ENCODE peak calls at places on chromosomes 1 and 21, in nine cellular contexts. J, D, I, H, N, X, Z, P and A are unnamed samples.

GRCh38 chr1:55212349-55213028 is 2.7 kb downstream of the USP24 start:
- DNase-seq in J (no peak), D (no peak), I (peak), H (no peak), N (no peak), X (no peak), Z (no peak), P (no peak), A (no peak)

GRCh38 chr21:29164330-29164942 is 34.0 kb downstream of the MAP3K7CL start:
- DNase-seq in J (no peak), D (no peak), I (peak), H (no peak), N (no peak), X (peak), Z (no peak), P (no peak), A (peak)

GRCh38 chr1:192529031-192529755 is 46.4 kb upstream of the RGS1 start:
- DNase-seq in J (no peak), D (no peak), I (no peak), H (no peak), N (no peak), X (no peak), Z (no peak), P (no peak), A (peak)

GRCh38 chr1:89995595-89996397 is 886 bp downstream of the ZNF326 start:
- DNase-seq in J (no peak), D (no peak), I (peak), H (no peak), N (no peak), X (no peak), Z (no peak), P (no peak), A (no peak)

GRCh38 chr1:89633745-89634625 is 1.1 kb downstream of the LRRC8C start:
- DNase-seq in J (no peak), D (no peak), I (peak), H (no peak), N (no peak), X (peak), Z (no peak), P (no peak), A (peak)

GRCh38 chr1:151790940-151791651 is 796 bp upstream of the TDRKH start:
- DNase-seq in J (no peak), D (no peak), I (peak), H (peak), N (no peak), X (peak), Z (peak), P (no peak), A (no peak)

GRCh38 chr1:153679337-153680119 is 1.0 kb downstream of the NPR1 start:
- DNase-seq in J (peak), D (no peak), I (no peak), H (peak), N (peak), X (peak), Z (peak), P (no peak), A (no peak)

GRCh38 chr1:224781800-224782199 is 147.7 kb upstream of the DNAH14 start:
- DNase-seq in J (no peak), D (no peak), I (no peak), H (no peak), N (no peak), X (peak), Z (no peak), P (no peak), A (no peak)

GRCh38 chr1:37845781-37846180 is 13.6 kb downstream of the MTF1 start:
- DNase-seq in J (no peak), D (no peak), I (no peak), H (no peak), N (no peak), X (no peak), Z (no peak), P (no peak), A (no peak)

GRCh38 chr21:42988234-42988965 is 14.0 kb downstream of the PKNOX1 start:
- DNase-seq in J (no peak), D (no peak), I (no peak), H (no peak), N (no peak), X (no peak), Z (no peak), P (no peak), A (peak)

GRCh38 chr1:25120286-25120685 is 112.0 kb downstream of the SYF2 start:
- DNase-seq in J (no peak), D (no peak), I (no peak), H (no peak), N (no peak), X (no peak), Z (no peak), P (no peak), A (no peak)

GRCh38 chr1:36342426-36343185 is 19.2 kb upstream of the EVA1B start:
- DNase-seq in J (no peak), D (peak), I (peak), H (peak), N (peak), X (peak), Z (no peak), P (peak), A (peak)

GRCh38 chr1:229140018-229140417 is 130.9 kb upstream of the RAB4A start:
- DNase-seq in J (no peak), D (no peak), I (no peak), H (no peak), N (no peak), X (no peak), Z (no peak), P (no peak), A (no peak)

GRCh38 chr1:39701092-39701460 is 9.8 kb upstream of the HPCAL4 start:
- DNase-seq in J (peak), D (no peak), I (peak), H (peak), N (no peak), X (peak), Z (no peak), P (no peak), A (no peak)

GRCh38 chr1:7481194-7481593 is 289.9 kb upstream of the VAMP3 start:
- DNase-seq in J (no peak), D (no peak), I (no peak), H (no peak), N (no peak), X (no peak), Z (no peak), P (no peak), A (no peak)

GRCh38 chr1:19081218-19081893 is 124.9 kb upstream of the IFFO2 start:
- DNase-seq in J (no peak), D (no peak), I (peak), H (no peak), N (peak), X (peak), Z (no peak), P (no peak), A (no peak)

GRCh38 chr1:190940951-190941350 is 463.3 kb upstream of the BRINP3 start:
- DNase-seq in J (no peak), D (no peak), I (no peak), H (no peak), N (no peak), X (no peak), Z (no peak), P (no peak), A (no peak)

GRCh38 chr1:214604543-214604942 is 1.5 kb downstream of the CENPF start:
- DNase-seq in J (no peak), D (no peak), I (peak), H (no peak), N (no peak), X (no peak), Z (no peak), P (no peak), A (peak)

GRCh38 chr1:156488566-156489165 is 11.9 kb downstream of the MEF2D start:
- DNase-seq in J (no peak), D (no peak), I (peak), H (no peak), N (no peak), X (no peak), Z (no peak), P (no peak), A (no peak)

GRCh38 chr1:109502368-109502851 is 7.1 kb downstream of the AMIGO1 start:
- DNase-seq in J (no peak), D (no peak), I (no peak), H (no peak), N (no peak), X (no peak), Z (no peak), P (no peak), A (no peak)

GRCh38 chr1:179938752-179939151 is 15.9 kb upstream of the CEP350 start:
- DNase-seq in J (no peak), D (no peak), I (peak), H (no peak), N (no peak), X (peak), Z (no peak), P (no peak), A (no peak)

GRCh38 chr1:31531177-31532000 is 44.9 kb upstream of the TINAGL1 start:
- DNase-seq in J (no peak), D (no peak), I (peak), H (no peak), N (no peak), X (no peak), Z (no peak), P (no peak), A (peak)

GRCh38 chr1:215566556-215567490 is at the start of gene KCTD3:
- DNase-seq in J (peak), D (peak), I (peak), H (peak), N (peak), X (peak), Z (no peak), P (peak), A (peak)

GRCh38 chr21:43283136-43283924 is 114.5 kb downstream of the CRYAA start:
- DNase-seq in J (no peak), D (no peak), I (no peak), H (no peak), N (peak), X (no peak), Z (no peak), P (peak), A (no peak)

GRCh38 chr1:5477716-5478115 is 514.5 kb downstream of the NPHP4 start:
- DNase-seq in J (no peak), D (no peak), I (no peak), H (no peak), N (no peak), X (no peak), Z (no peak), P (no peak), A (no peak)

GRCh38 chr21:44090332-44090731 is 16.9 kb upstream of the PWP2 start:
- DNase-seq in J (peak), D (peak), I (no peak), H (no peak), N (no peak), X (no peak), Z (no peak), P (no peak), A (no peak)

GRCh38 chr1:226788965-226789364 is 49.9 kb upstream of the ITPKB start:
- DNase-seq in J (no peak), D (no peak), I (no peak), H (no peak), N (no peak), X (no peak), Z (no peak), P (no peak), A (no peak)

GRCh38 chr1:185733818-185734709 is at the start of gene HMCN1:
- DNase-seq in J (peak), D (peak), I (peak), H (peak), N (peak), X (peak), Z (peak), P (peak), A (peak)

GRCh38 chr1:26452459-26453183 is 19.6 kb upstream of the HMGN2 start:
- DNase-seq in J (no peak), D (no peak), I (no peak), H (no peak), N (no peak), X (no peak), Z (no peak), P (no peak), A (no peak)

GRCh38 chr1:48025076-48025475 is 27.9 kb upstream of the TRABD2B start:
- DNase-seq in J (no peak), D (no peak), I (no peak), H (no peak), N (no peak), X (no peak), Z (no peak), P (no peak), A (no peak)

GRCh38 chr1:232510367-232511110 is 119.4 kb downstream of the SIPA1L2 start:
- DNase-seq in J (no peak), D (no peak), I (peak), H (no peak), N (no peak), X (no peak), Z (no peak), P (no peak), A (no peak)

GRCh38 chr1:232511172-232511571 is 118.8 kb downstream of the SIPA1L2 start:
- DNase-seq in J (no peak), D (no peak), I (peak), H (no peak), N (no peak), X (no peak), Z (no peak), P (no peak), A (no peak)

GRCh38 chr1:232509570-232509969 is 120.4 kb downstream of the SIPA1L2 start:
- DNase-seq in J (no peak), D (no peak), I (no peak), H (peak), N (no peak), X (no peak), Z (no peak), P (peak), A (no peak)

GRCh38 chr1:232507571-232507970 is 122.4 kb downstream of the SIPA1L2 start:
- DNase-seq in J (no peak), D (no peak), I (no peak), H (no peak), N (no peak), X (no peak), Z (no peak), P (no peak), A (no peak)

DNA sequence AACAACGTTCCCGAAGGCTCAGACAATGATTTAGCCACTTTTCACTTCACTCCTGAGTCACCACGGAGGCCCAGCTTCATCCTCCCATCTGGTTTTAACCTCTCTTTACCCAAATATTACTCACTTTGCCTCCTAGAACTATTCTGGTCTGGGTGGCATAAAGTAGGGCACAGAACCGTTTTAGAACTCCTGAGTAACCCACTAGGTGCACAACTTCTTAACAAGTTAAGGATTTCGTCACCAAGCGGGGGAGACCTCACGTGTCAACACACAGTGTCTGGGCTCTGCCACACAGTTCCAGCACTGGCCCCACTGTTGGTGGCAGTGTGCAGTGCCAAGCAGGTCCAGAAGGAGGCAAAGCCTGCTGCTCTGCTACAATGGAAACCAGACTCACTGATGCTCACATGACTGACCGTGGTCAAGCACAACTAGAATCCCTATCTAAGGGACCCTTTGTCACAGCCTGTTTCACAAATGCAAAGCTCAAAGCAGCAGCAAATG is 121.7 kb downstream of the SIPA1L2 start:
- DNase-seq in J (no peak), D (no peak), I (peak), H (no peak), N (no peak), X (no peak), Z (no peak), P (no peak), A (no peak)
- TF ChIP-seq CTCF in J (no peak), D (no peak), I (peak), H (no peak), N (no peak), X (no peak), Z (no peak), P (no peak), A (no peak)

GRCh38 chr1:91765293-91765692 is 120.7 kb downstream of the TGFBR3 start:
- DNase-seq in J (no peak), D (no peak), I (no peak), H (no peak), N (no peak), X (no peak), Z (no peak), P (no peak), A (no peak)

GRCh38 chr1:91765880-91766443 is 120.0 kb downstream of the TGFBR3 start:
- DNase-seq in J (no peak), D (no peak), I (no peak), H (no peak), N (no peak), X (no peak), Z (no peak), P (no peak), A (no peak)

GRCh38 chr1:91766883-91767282 is 119.1 kb downstream of the TGFBR3 start:
- DNase-seq in J (no peak), D (no peak), I (no peak), H (no peak), N (no peak), X (no peak), Z (no peak), P (no peak), A (no peak)

GRCh38 chr1:91763252-91763651 is 122.7 kb downstream of the TGFBR3 start:
- DNase-seq in J (no peak), D (no peak), I (no peak), H (no peak), N (no peak), X (no peak), Z (no peak), P (no peak), A (no peak)

GRCh38 chr1:91764471-91765115 is 121.4 kb downstream of the TGFBR3 start:
- DNase-seq in J (no peak), D (no peak), I (no peak), H (no peak), N (no peak), X (no peak), Z (no peak), P (no peak), A (no peak)
- TF ChIP-seq CTCF in J (no peak), D (no peak), I (no peak), H (no peak), N (no peak), X (no peak), Z (no peak), P (no peak), A (no peak)

DNA sequence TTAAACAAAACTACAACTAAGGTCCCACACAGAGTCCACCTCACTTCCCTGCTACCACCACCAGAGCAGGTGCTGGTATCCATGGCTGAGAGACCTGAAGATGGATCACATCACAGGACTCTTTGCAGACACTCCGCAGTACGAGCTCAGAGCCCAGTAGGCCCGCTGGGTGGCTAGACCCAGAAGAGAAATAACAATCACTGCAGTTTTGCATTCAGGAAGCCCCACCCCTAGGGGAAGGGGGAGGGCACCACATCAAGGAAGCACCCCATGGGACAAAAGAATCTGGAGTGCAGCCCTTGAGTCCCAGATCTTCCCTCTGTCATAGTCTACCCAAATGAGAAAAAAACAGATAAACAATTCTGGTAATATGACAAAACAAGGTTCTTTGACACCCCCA is 56.9 kb downstream of the ZNF648 start:
- DNase-seq in J (no peak), D (no peak), I (no peak), H (peak), N (no peak), X (no peak), Z (no peak), P (no peak), A (no peak)
- TF ChIP-seq CTCF in J (no peak), D (no peak), I (no peak), H (no peak), N (no peak), X (no peak), Z (no peak), P (no peak), A (no peak)

GRCh38 chr1:118247593-118247992 is 62.6 kb upstream of the SPAG17 start:
- DNase-seq in J (no peak), D (no peak), I (peak), H (no peak), N (no peak), X (no peak), Z (no peak), P (no peak), A (peak)
- TF ChIP-seq CTCF in J (no peak), D (no peak), I (peak), H (no peak), N (peak), X (peak), Z (no peak), P (no peak), A (peak)

DNA sequence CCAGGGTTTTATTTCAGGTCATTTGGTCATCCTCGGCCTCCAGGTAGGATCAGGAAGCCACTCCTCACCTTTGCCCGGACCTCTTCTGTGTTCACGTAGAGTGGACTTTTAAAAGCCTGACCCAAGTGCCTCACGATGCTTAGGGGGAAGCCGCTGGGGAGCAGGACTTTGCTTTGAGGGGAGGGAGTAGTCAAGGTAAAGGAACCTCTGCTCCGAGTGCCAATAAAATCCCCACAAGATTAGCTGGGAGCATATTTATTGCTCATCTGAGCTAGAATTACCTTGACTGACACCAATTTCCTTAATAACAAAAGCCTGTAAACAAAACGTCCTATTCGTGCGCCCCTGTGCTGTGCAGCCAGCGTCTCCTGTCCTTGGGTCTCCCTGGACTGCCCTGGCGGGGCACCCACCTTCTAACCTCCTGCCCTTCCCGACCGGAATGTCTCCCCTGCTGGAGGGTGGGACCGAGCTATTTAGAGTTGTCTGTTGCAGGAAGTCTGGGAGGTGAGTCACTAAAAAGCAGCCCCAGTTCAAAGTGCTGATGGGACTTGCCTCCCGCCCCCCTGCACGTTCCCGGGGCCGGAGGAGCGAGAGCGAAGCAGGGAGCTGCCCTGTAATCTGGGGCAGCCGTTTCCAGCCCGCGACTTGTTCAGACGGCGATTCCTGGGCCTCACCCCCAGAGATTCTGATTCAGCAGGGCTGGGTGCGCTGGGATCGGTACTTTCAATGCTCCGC is 818 bp upstream of the DHRS3 start:
- DNase-seq in J (no peak), D (peak), I (peak), H (peak), N (peak), X (peak), Z (peak), P (peak), A (peak)
- TF ChIP-seq CTCF in J (no peak), D (no peak), I (no peak), H (no peak), N (no peak), X (no peak), Z (no peak), P (no peak), A (no peak)

GRCh38 chr1:199172286-199173124 is 533.7 kb downstream of the PTPRC start:
- DNase-seq in J (no peak), D (no peak), I (no peak), H (no peak), N (no peak), X (no peak), Z (no peak), P (no peak), A (peak)

GRCh38 chr1:199174336-199174735 is 535.5 kb downstream of the PTPRC start:
- DNase-seq in J (no peak), D (no peak), I (no peak), H (no peak), N (no peak), X (no peak), Z (no peak), P (no peak), A (no peak)

GRCh38 chr1:199176713-199177112 is 537.9 kb downstream of the PTPRC start:
- DNase-seq in J (no peak), D (no peak), I (no peak), H (no peak), N (no peak), X (no peak), Z (no peak), P (no peak), A (no peak)

GRCh38 chr1:199170711-199171110 is 531.9 kb downstream of the PTPRC start:
- DNase-seq in J (no peak), D (no peak), I (peak), H (no peak), N (no peak), X (no peak), Z (no peak), P (no peak), A (no peak)

GRCh38 chr1:199173356-199173755 is 534.5 kb downstream of the PTPRC start:
- DNase-seq in J (no peak), D (no peak), I (no peak), H (no peak), N (no peak), X (no peak), Z (no peak), P (no peak), A (peak)
- TF ChIP-seq CTCF in J (no peak), D (no peak), I (no peak), H (no peak), N (no peak), X (no peak), Z (no peak), P (no peak), A (no peak)